ENCODE peak calls at places on chromosomes 1 and 21, in ten cellular contexts. S is Panc1; C is pancreas; V is lower lobe of right lung; A is psoas muscle; D is K562; L is heart left ventricle; E is tibial nerve; K is DND-41; U is CD8-positive, alpha-beta T cell. H is an unnamed sample. For H3K4me1 and H3K9me3, the result is how much of the 10 kb centered on the place peaks cover.

GRCh38 chr1:192660613-192661012 is 24.7 kb downstream of the RGS13 start:
- DNase-seq in S (no peak), C (no peak), V (no peak), A (no peak), D (no peak), L (no peak), E (no peak), K (no peak), U (no peak), H (no peak)

GRCh38 chr21:27464643-27465042 is 497.8 kb upstream of the ADAMTS5 start:
- DNase-seq in S (no peak), C (no peak), V (no peak), A (no peak), D (no peak), L (no peak), E (no peak), K (no peak), U (no peak), H (no peak)

GRCh38 chr1:222996307-222996983 is 146.6 kb downstream of the TLR5 start:
- DNase-seq in S (no peak), C (no peak), V (no peak), A (no peak), D (no peak), L (no peak), E (no peak), K (peak), U (no peak), H (no peak)

GRCh38 chr1:185438936-185439335 is 121.9 kb upstream of the IVNS1ABP start:
- DNase-seq in S (no peak), C (no peak), V (no peak), A (no peak), D (no peak), L (no peak), E (no peak), K (no peak), U (no peak), H (no peak)

GRCh38 chr1:219460561-219461511 is 152.1 kb downstream of the ZC3H11B start:
- DNase-seq in S (no peak), C (no peak), V (no peak), A (no peak), D (no peak), L (no peak), E (no peak), K (no peak), U (no peak), H (no peak)

GRCh38 chr1:223487514-223488259 is 94.5 kb downstream of the CCDC185 start:
- DNase-seq in S (no peak), C (no peak), V (no peak), A (no peak), D (no peak), L (no peak), E (no peak), K (no peak), U (no peak), H (no peak)

GRCh38 chr1:39183503-39184353 is 20.8 kb upstream of the MACF1 start:
- DNase-seq in S (peak), C (peak), V (peak), A (peak), D (peak), L (peak), E (no peak), K (peak), U (peak), H (peak)

GRCh38 chr1:110063781-110064180 is 6.7 kb downstream of the ALX3 start:
- DNase-seq in S (no peak), C (no peak), V (no peak), A (no peak), D (no peak), L (no peak), E (no peak), K (no peak), U (no peak), H (no peak)

GRCh38 chr1:17636612-17637011 is 97.1 kb downstream of the ARHGEF10L start:
- DNase-seq in S (no peak), C (no peak), V (no peak), A (no peak), D (no peak), L (no peak), E (no peak), K (no peak), U (no peak), H (no peak)

GRCh38 chr21:44568261-44568660 is 5.3 kb upstream of the KRTAP10-4 start:
- DNase-seq in S (no peak), C (no peak), V (peak), A (no peak), D (no peak), L (no peak), E (no peak), K (no peak), U (no peak), H (no peak)

GRCh38 chr1:203320546-203321272 is 15.4 kb downstream of the BTG2 start:
- DNase-seq in S (no peak), C (peak), V (peak), A (no peak), D (peak), L (peak), E (no peak), K (peak), U (peak), H (no peak)

GRCh38 chr1:116762281-116762680 is 8.1 kb downstream of the CD2 start:
- DNase-seq in S (no peak), C (no peak), V (no peak), A (no peak), D (no peak), L (no peak), E (no peak), K (no peak), U (no peak), H (no peak)

GRCh38 chr1:60463786-60464185 is 390.2 kb upstream of the C1orf87 start:
- DNase-seq in S (no peak), C (no peak), V (no peak), A (no peak), D (no peak), L (no peak), E (no peak), K (no peak), U (no peak), H (no peak)

GRCh38 chr1:199113265-199113869 is 474.5 kb downstream of the PTPRC start:
- DNase-seq in S (peak), C (peak), V (peak), A (no peak), D (peak), L (peak), E (no peak), K (peak), U (peak), H (peak)

GRCh38 chr1:169160845-169161511 is 54.5 kb downstream of the ATP1B1 start:
- DNase-seq in S (no peak), C (no peak), V (no peak), A (no peak), D (no peak), L (no peak), E (no peak), K (no peak), U (no peak), H (no peak)

GRCh38 chr1:151416231-151416630 is 16.9 kb downstream of the PSMB4 start:
- DNase-seq in S (no peak), C (no peak), V (no peak), A (peak), D (no peak), L (no peak), E (no peak), K (no peak), U (no peak), H (peak)

GRCh38 chr1:25369241-25369640 is 31.1 kb downstream of the TMEM50A start:
- DNase-seq in S (no peak), C (no peak), V (no peak), A (no peak), D (peak), L (no peak), E (no peak), K (no peak), U (no peak), H (peak)

GRCh38 chr21:41624674-41625310 is 116.8 kb upstream of the TMPRSS2 start:
- DNase-seq in S (no peak), C (no peak), V (no peak), A (no peak), D (no peak), L (no peak), E (no peak), K (no peak), U (no peak), H (no peak)

GRCh38 chr1:38436006-38436405 is 389.4 kb upstream of the POU3F1 start:
- DNase-seq in S (no peak), C (no peak), V (no peak), A (no peak), D (no peak), L (no peak), E (no peak), K (no peak), U (no peak), H (no peak)

GRCh38 chr1:54077359-54077758 is 24.0 kb downstream of the TCEANC2 start:
- DNase-seq in S (no peak), C (no peak), V (no peak), A (no peak), D (no peak), L (no peak), E (no peak), K (no peak), U (no peak), H (no peak)

GRCh38 chr1:109789771-109790170 is 26.0 kb upstream of the EPS8L3 start:
- DNase-seq in S (no peak), C (no peak), V (peak), A (no peak), D (no peak), L (peak), E (no peak), K (no peak), U (no peak), H (no peak)

GRCh38 chr1:15663925-15664324 is 20.2 kb upstream of the PLEKHM2 start:
- DNase-seq in S (no peak), C (no peak), V (no peak), A (no peak), D (no peak), L (no peak), E (no peak), K (no peak), U (no peak), H (no peak)

GRCh38 chr1:186574951-186575747 is 105.1 kb downstream of the PTGS2 start:
- DNase-seq in S (no peak), C (no peak), V (no peak), A (no peak), D (no peak), L (no peak), E (no peak), K (no peak), U (no peak), H (no peak)

GRCh38 chr1:160625725-160626498 is 20.9 kb downstream of the SLAMF1 start:
- DNase-seq in S (no peak), C (no peak), V (no peak), A (no peak), D (peak), L (no peak), E (no peak), K (no peak), U (peak), H (no peak)

GRCh38 chr1:61225478-61225877 is 143.1 kb downstream of the NFIA start:
- DNase-seq in S (no peak), C (no peak), V (no peak), A (no peak), D (no peak), L (no peak), E (no peak), K (no peak), U (no peak), H (no peak)

GRCh38 chr21:35149698-35150097 is 100.6 kb upstream of the RUNX1 start:
- DNase-seq in S (no peak), C (no peak), V (no peak), A (no peak), D (no peak), L (no peak), E (no peak), K (no peak), U (no peak), H (no peak)

GRCh38 chr1:171081220-171081993 is 9.3 kb upstream of the FMO3 start:
- DNase-seq in S (no peak), C (no peak), V (no peak), A (no peak), D (no peak), L (no peak), E (no peak), K (no peak), U (no peak), H (peak)

GRCh38 chr1:59539961-59540681 is 243.2 kb downstream of the FGGY start:
- DNase-seq in S (no peak), C (no peak), V (no peak), A (no peak), D (no peak), L (no peak), E (no peak), K (no peak), U (no peak), H (no peak)

GRCh38 chr1:27637052-27637451 is 2.1 kb upstream of the FGR start:
- DNase-seq in S (no peak), C (no peak), V (no peak), A (no peak), D (no peak), L (no peak), E (no peak), K (no peak), U (no peak), H (no peak)

GRCh38 chr1:20279507-20279906 is 11.2 kb upstream of the VWA5B1 start:
- DNase-seq in S (no peak), C (no peak), V (no peak), A (no peak), D (no peak), L (no peak), E (no peak), K (no peak), U (no peak), H (no peak)

GRCh38 chr1:152878042-152878441 is at the start of gene SMCP:
- DNase-seq in S (no peak), C (no peak), V (no peak), A (no peak), D (peak), L (no peak), E (no peak), K (peak), U (no peak), H (no peak)

GRCh38 chr1:3543076-3544049 is 67.9 kb downstream of the MEGF6 start:
- DNase-seq in S (no peak), C (no peak), V (no peak), A (peak), D (no peak), L (no peak), E (peak), K (no peak), U (no peak), H (peak)
- H3K4me1 ChIP-seq in S (half or more), C (under half), V (half or more), A (under half), D (half or more), L (under half), E (half or more), K (under half), U (under half), H (under half)

GRCh38 chr1:41754540-41754939 is 164.2 kb downstream of the HIVEP3 start:
- DNase-seq in S (no peak), C (no peak), V (no peak), A (no peak), D (peak), L (no peak), E (no peak), K (peak), U (no peak), H (no peak)
- TF ChIP-seq CTCF in S (peak), C (no peak), V (no peak), A (no peak), D (peak), L (no peak), E (no peak), K (peak), U (peak), H (no peak)

GRCh38 chr21:8989261-8989882 is 1532.0 kb upstream of the TPTE start:
- DNase-seq in S (peak), C (no peak), V (no peak), A (no peak), D (peak), L (no peak), E (no peak), K (no peak), U (no peak), H (no peak)
- H3K9me3 ChIP-seq in S (under half), C (under half), V (under half), A (under half), D (under half), L (under half), E (under half), K (half or more), U (under half), H (under half)

GRCh38 chr1:99429754-99430153 is 165.5 kb downstream of the PLPPR4 start:
- DNase-seq in S (no peak), C (no peak), V (no peak), A (no peak), D (no peak), L (no peak), E (no peak), K (no peak), U (no peak), H (no peak)

DNA sequence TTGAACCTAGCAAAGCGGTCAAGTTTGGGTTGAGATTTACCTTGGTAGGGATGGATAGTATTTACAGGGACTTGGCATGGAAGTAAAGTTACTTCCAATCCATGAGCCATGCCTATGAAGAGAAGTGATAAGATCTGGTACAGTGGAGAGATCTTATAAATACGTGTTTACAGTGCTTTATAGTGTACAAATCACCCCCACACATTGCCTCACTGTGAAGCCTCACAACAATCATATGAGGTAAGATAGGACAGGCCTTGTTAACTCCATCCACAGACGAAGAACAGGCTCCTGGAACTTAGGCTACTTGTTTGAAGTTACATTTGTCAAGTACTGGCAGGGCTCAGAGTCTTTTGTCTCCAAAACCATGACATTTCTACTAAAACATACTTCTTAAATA is 159.8 kb downstream of the PLPPR4 start:
- DNase-seq in S (no peak), C (no peak), V (no peak), A (no peak), D (no peak), L (no peak), E (no peak), K (no peak), U (no peak), H (no peak)
- H3K4me1 ChIP-seq in S (under half), C (under half), V (under half), A (under half), D (under half), L (under half), E (under half), K (under half), U (under half), H (under half)

GRCh38 chr1:183023601-183024351 is 556 bp downstream of the LAMC1 start:
- DNase-seq in S (no peak), C (peak), V (peak), A (peak), D (peak), L (peak), E (peak), K (no peak), U (peak), H (peak)

GRCh38 chr1:183022202-183023145 is 746 bp upstream of the LAMC1 start:
- DNase-seq in S (peak), C (peak), V (peak), A (peak), D (peak), L (peak), E (peak), K (no peak), U (peak), H (peak)

GRCh38 chr1:183024352-183025337 is 1.4 kb downstream of the LAMC1 start:
- DNase-seq in S (no peak), C (no peak), V (no peak), A (no peak), D (no peak), L (no peak), E (no peak), K (no peak), U (no peak), H (no peak)

GRCh38 chr1:183021405-183022201 is 1.6 kb upstream of the LAMC1 start:
- DNase-seq in S (no peak), C (no peak), V (no peak), A (no peak), D (no peak), L (no peak), E (no peak), K (no peak), U (no peak), H (no peak)

GRCh38 chr1:183023146-183023600 is at the start of gene LAMC1:
- DNase-seq in S (no peak), C (peak), V (peak), A (peak), D (peak), L (peak), E (peak), K (no peak), U (peak), H (peak)
- TF ChIP-seq CTCF in S (no peak), C (no peak), V (no peak), A (no peak), D (no peak), L (no peak), E (no peak), K (no peak), U (no peak), H (no peak)

GRCh38 chr1:73577206-73577605 is 620.8 kb downstream of the LRRIQ3 start:
- DNase-seq in S (no peak), C (no peak), V (no peak), A (no peak), D (no peak), L (no peak), E (no peak), K (no peak), U (no peak), H (no peak)

GRCh38 chr1:73576084-73576483 is 621.9 kb downstream of the LRRIQ3 start:
- DNase-seq in S (no peak), C (no peak), V (no peak), A (no peak), D (no peak), L (no peak), E (no peak), K (no peak), U (no peak), H (no peak)
- H3K9me3 ChIP-seq in S (under half), C (under half), V (under half), A (under half), D (under half), L (under half), E (under half), K (under half), U (under half), H (under half)

DNA sequence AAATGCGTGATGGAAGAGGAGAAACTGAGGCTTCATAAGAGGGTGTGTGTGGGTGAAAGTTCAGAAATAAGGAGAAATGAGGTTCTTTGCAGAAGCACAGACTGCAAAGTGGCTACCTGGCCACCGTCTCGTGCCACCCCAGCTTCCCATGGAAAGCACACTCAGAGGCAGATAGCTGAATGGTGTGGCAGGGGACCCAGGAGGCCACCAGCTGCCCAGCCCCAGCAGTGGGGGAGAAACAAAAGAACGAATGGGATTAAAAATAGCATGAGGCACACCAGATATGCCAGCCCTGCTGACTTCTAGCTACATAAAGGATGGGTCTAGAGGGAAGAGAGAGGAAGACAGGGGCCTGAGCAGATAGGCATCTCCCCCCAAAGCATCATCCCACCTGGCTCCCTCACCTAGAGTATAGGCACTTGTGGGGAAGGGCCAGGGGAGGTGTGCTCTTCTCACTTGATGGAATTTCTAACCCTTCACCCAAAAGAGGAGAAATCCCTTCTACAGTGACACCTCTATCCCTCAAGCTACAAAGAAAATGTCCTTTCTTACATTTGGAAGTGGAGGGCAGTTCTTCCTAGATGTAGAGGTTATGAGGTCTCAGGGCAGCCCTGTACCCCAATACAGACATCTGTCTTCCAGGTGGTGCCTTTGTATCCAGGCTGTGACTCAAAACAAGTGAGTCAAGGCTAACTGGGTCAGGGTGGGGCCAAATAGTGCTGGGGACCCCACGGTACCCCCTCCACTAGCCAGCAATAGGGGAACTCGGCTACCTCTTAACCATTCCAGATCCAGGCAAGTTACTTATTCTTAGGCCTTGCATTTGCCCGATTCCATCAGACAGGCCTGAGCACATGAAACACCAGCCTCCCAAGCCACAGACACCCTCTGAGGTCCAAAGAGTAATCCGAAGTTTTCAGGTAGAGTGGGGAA is 3.5 kb downstream of the HDGF start:
- DNase-seq in S (no peak), C (no peak), V (no peak), A (no peak), D (no peak), L (no peak), E (no peak), K (no peak), U (peak), H (no peak)
- H3K4me1 ChIP-seq in S (half or more), C (under half), V (half or more), A (under half), D (under half), L (under half), E (half or more), K (half or more), U (half or more), H (under half)

GRCh38 chr1:236819856-236820255 is 24.8 kb downstream of the MTR start:
- DNase-seq in S (no peak), C (no peak), V (no peak), A (no peak), D (no peak), L (no peak), E (no peak), K (no peak), U (no peak), H (no peak)
- TF ChIP-seq CTCF in S (no peak), C (no peak), V (no peak), A (no peak), D (no peak), L (no peak), E (no peak), K (no peak), U (no peak), H (no peak)

H was measured in Caco-2.